ENCODE peak calls at places on chromosomes 5 and 9, in ten cellular contexts. One of them, this sample, is unnamed. For H3K27me3, the result is how much of the 10 kb centered on the place peaks cover.

GRCh38 chr5:174503461-174504265 is 220.7 kb upstream of the MSX2 start:
- DNase-seq in adrenal gland: no peak
- DNase-seq in esophagus squamous epithelium: no peak
- DNase-seq in astrocyte: peak
- DNase-seq in CD8-positive, alpha-beta T cell: no peak
- DNase-seq in mammary epithelial cell: peak
- DNase-seq in hepatocyte: peak
- DNase-seq in HepG2: no peak
- DNase-seq in MM.1S: no peak
- DNase-seq in IMR-90: peak
- DNase-seq in this sample: peak

GRCh38 chr9:88835038-88835466 is 156.2 kb upstream of the S1PR3 start:
- DNase-seq in esophagus squamous epithelium: no peak
- DNase-seq in adrenal gland: no peak
- DNase-seq in IMR-90: peak
- DNase-seq in astrocyte: peak
- DNase-seq in hepatocyte: no peak
- DNase-seq in HepG2: no peak
- DNase-seq in CD8-positive, alpha-beta T cell: no peak
- DNase-seq in MM.1S: peak
- DNase-seq in mammary epithelial cell: peak
- DNase-seq in this sample: no peak

GRCh38 chr9:125970340-125970739 is 223.2 kb downstream of the PBX3 start:
- DNase-seq in mammary epithelial cell: peak
- DNase-seq in hepatocyte: no peak
- DNase-seq in MM.1S: no peak
- DNase-seq in IMR-90: no peak
- DNase-seq in astrocyte: no peak
- DNase-seq in HepG2: no peak
- DNase-seq in adrenal gland: no peak
- DNase-seq in CD8-positive, alpha-beta T cell: no peak
- DNase-seq in esophagus squamous epithelium: no peak
- DNase-seq in this sample: no peak

GRCh38 chr9:72038890-72039410 is 21.5 kb downstream of the C9orf57 start:
- DNase-seq in astrocyte: peak
- DNase-seq in CD8-positive, alpha-beta T cell: peak
- DNase-seq in esophagus squamous epithelium: no peak
- DNase-seq in IMR-90: peak
- DNase-seq in mammary epithelial cell: peak
- DNase-seq in adrenal gland: peak
- DNase-seq in HepG2: peak
- DNase-seq in MM.1S: peak
- DNase-seq in hepatocyte: peak
- DNase-seq in this sample: no peak

GRCh38 chr9:135247174-135247930 is 159.9 kb downstream of the OLFM1 start:
- DNase-seq in CD8-positive, alpha-beta T cell: no peak
- DNase-seq in astrocyte: no peak
- DNase-seq in HepG2: no peak
- DNase-seq in esophagus squamous epithelium: no peak
- DNase-seq in mammary epithelial cell: no peak
- DNase-seq in IMR-90: no peak
- DNase-seq in adrenal gland: no peak
- DNase-seq in hepatocyte: no peak
- DNase-seq in MM.1S: no peak
- DNase-seq in this sample: no peak

GRCh38 chr5:159971038-159971437 is 37.9 kb upstream of the TTC1 start:
- DNase-seq in hepatocyte: no peak
- DNase-seq in MM.1S: no peak
- DNase-seq in IMR-90: peak
- DNase-seq in astrocyte: peak
- DNase-seq in CD8-positive, alpha-beta T cell: no peak
- DNase-seq in HepG2: no peak
- DNase-seq in esophagus squamous epithelium: no peak
- DNase-seq in adrenal gland: no peak
- DNase-seq in mammary epithelial cell: no peak
- DNase-seq in this sample: peak

GRCh38 chr9:111356567-111357244 is 26.7 kb upstream of the OR2K2 start:
- DNase-seq in CD8-positive, alpha-beta T cell: no peak
- DNase-seq in hepatocyte: peak
- DNase-seq in HepG2: no peak
- DNase-seq in astrocyte: peak
- DNase-seq in mammary epithelial cell: peak
- DNase-seq in esophagus squamous epithelium: no peak
- DNase-seq in adrenal gland: peak
- DNase-seq in IMR-90: peak
- DNase-seq in MM.1S: no peak
- DNase-seq in this sample: peak

GRCh38 chr9:124222918-124223720 is 34.6 kb upstream of the NEK6 start:
- DNase-seq in astrocyte: no peak
- DNase-seq in adrenal gland: peak
- DNase-seq in IMR-90: peak
- DNase-seq in esophagus squamous epithelium: no peak
- DNase-seq in mammary epithelial cell: no peak
- DNase-seq in MM.1S: no peak
- DNase-seq in hepatocyte: peak
- DNase-seq in CD8-positive, alpha-beta T cell: no peak
- DNase-seq in HepG2: peak
- DNase-seq in this sample: no peak

GRCh38 chr9:16526380-16526779 is 344.1 kb downstream of the BNC2 start:
- DNase-seq in astrocyte: peak
- DNase-seq in adrenal gland: no peak
- DNase-seq in mammary epithelial cell: peak
- DNase-seq in HepG2: no peak
- DNase-seq in CD8-positive, alpha-beta T cell: no peak
- DNase-seq in esophagus squamous epithelium: no peak
- DNase-seq in MM.1S: no peak
- DNase-seq in hepatocyte: no peak
- DNase-seq in IMR-90: peak
- DNase-seq in this sample: no peak

GRCh38 chr5:157721159-157721558 is 10.1 kb upstream of the THG1L start:
- DNase-seq in hepatocyte: peak
- DNase-seq in esophagus squamous epithelium: no peak
- DNase-seq in HepG2: no peak
- DNase-seq in CD8-positive, alpha-beta T cell: no peak
- DNase-seq in MM.1S: no peak
- DNase-seq in adrenal gland: no peak
- DNase-seq in astrocyte: no peak
- DNase-seq in mammary epithelial cell: no peak
- DNase-seq in IMR-90: no peak
- DNase-seq in this sample: no peak

GRCh38 chr5:178429541-178430186 is 160.5 kb downstream of the COL23A1 start:
- DNase-seq in MM.1S: no peak
- DNase-seq in adrenal gland: peak
- DNase-seq in esophagus squamous epithelium: no peak
- DNase-seq in IMR-90: no peak
- DNase-seq in CD8-positive, alpha-beta T cell: no peak
- DNase-seq in astrocyte: no peak
- DNase-seq in HepG2: no peak
- DNase-seq in hepatocyte: no peak
- DNase-seq in mammary epithelial cell: no peak
- DNase-seq in this sample: no peak

GRCh38 chr5:107469485-107469884 is 201.3 kb downstream of the EFNA5 start:
- DNase-seq in esophagus squamous epithelium: no peak
- DNase-seq in MM.1S: no peak
- DNase-seq in IMR-90: peak
- DNase-seq in HepG2: no peak
- DNase-seq in adrenal gland: no peak
- DNase-seq in astrocyte: peak
- DNase-seq in hepatocyte: no peak
- DNase-seq in CD8-positive, alpha-beta T cell: no peak
- DNase-seq in mammary epithelial cell: peak
- DNase-seq in this sample: peak

GRCh38 chr5:100609594-100609993 is 74.4 kb downstream of the FAM174A start:
- DNase-seq in CD8-positive, alpha-beta T cell: no peak
- DNase-seq in IMR-90: no peak
- DNase-seq in adrenal gland: no peak
- DNase-seq in esophagus squamous epithelium: no peak
- DNase-seq in mammary epithelial cell: no peak
- DNase-seq in HepG2: no peak
- DNase-seq in hepatocyte: no peak
- DNase-seq in MM.1S: no peak
- DNase-seq in astrocyte: no peak
- DNase-seq in this sample: no peak

GRCh38 chr5:36861820-36862219 is 14.7 kb upstream of the NIPBL start:
- DNase-seq in HepG2: no peak
- DNase-seq in IMR-90: peak
- DNase-seq in MM.1S: no peak
- DNase-seq in adrenal gland: no peak
- DNase-seq in esophagus squamous epithelium: no peak
- DNase-seq in astrocyte: no peak
- DNase-seq in CD8-positive, alpha-beta T cell: no peak
- DNase-seq in hepatocyte: no peak
- DNase-seq in mammary epithelial cell: no peak
- DNase-seq in this sample: no peak

GRCh38 chr9:137454506-137455360 is 4.4 kb downstream of the NSMF start:
- DNase-seq in HepG2: peak
- DNase-seq in hepatocyte: peak
- DNase-seq in mammary epithelial cell: no peak
- DNase-seq in CD8-positive, alpha-beta T cell: no peak
- DNase-seq in adrenal gland: peak
- DNase-seq in IMR-90: no peak
- DNase-seq in astrocyte: peak
- DNase-seq in esophagus squamous epithelium: no peak
- DNase-seq in MM.1S: no peak
- DNase-seq in this sample: no peak

GRCh38 chr9:97577051-97577450 is 56.1 kb downstream of the TSTD2 start:
- DNase-seq in MM.1S: no peak
- DNase-seq in hepatocyte: no peak
- DNase-seq in esophagus squamous epithelium: no peak
- DNase-seq in IMR-90: no peak
- DNase-seq in CD8-positive, alpha-beta T cell: no peak
- DNase-seq in mammary epithelial cell: no peak
- DNase-seq in adrenal gland: peak
- DNase-seq in HepG2: no peak
- DNase-seq in astrocyte: no peak
- DNase-seq in this sample: no peak

GRCh38 chr9:136645903-136646754 is 16.6 kb upstream of the EGFL7 start:
- DNase-seq in hepatocyte: peak
- DNase-seq in astrocyte: no peak
- DNase-seq in CD8-positive, alpha-beta T cell: no peak
- DNase-seq in adrenal gland: no peak
- DNase-seq in IMR-90: no peak
- DNase-seq in esophagus squamous epithelium: no peak
- DNase-seq in HepG2: peak
- DNase-seq in mammary epithelial cell: no peak
- DNase-seq in MM.1S: no peak
- DNase-seq in this sample: no peak

GRCh38 chr5:104754311-104754995 is 1191.9 kb upstream of the NUDT12 start:
- DNase-seq in astrocyte: no peak
- DNase-seq in CD8-positive, alpha-beta T cell: no peak
- DNase-seq in adrenal gland: no peak
- DNase-seq in esophagus squamous epithelium: no peak
- DNase-seq in mammary epithelial cell: no peak
- DNase-seq in IMR-90: no peak
- DNase-seq in hepatocyte: no peak
- DNase-seq in MM.1S: no peak
- DNase-seq in HepG2: no peak
- DNase-seq in this sample: no peak

GRCh38 chr5:54013556-54014157 is 296.7 kb downstream of the ARL15 start:
- DNase-seq in HepG2: no peak
- DNase-seq in IMR-90: peak
- DNase-seq in adrenal gland: peak
- DNase-seq in mammary epithelial cell: peak
- DNase-seq in astrocyte: peak
- DNase-seq in MM.1S: no peak
- DNase-seq in esophagus squamous epithelium: no peak
- DNase-seq in CD8-positive, alpha-beta T cell: no peak
- DNase-seq in hepatocyte: peak
- DNase-seq in this sample: peak

GRCh38 chr5:80959138-80959537 is 1.0 kb upstream of the RASGRF2 start:
- DNase-seq in HepG2: no peak
- DNase-seq in adrenal gland: no peak
- DNase-seq in IMR-90: no peak
- DNase-seq in CD8-positive, alpha-beta T cell: no peak
- DNase-seq in astrocyte: no peak
- DNase-seq in MM.1S: no peak
- DNase-seq in esophagus squamous epithelium: no peak
- DNase-seq in mammary epithelial cell: no peak
- DNase-seq in hepatocyte: no peak
- DNase-seq in this sample: no peak

GRCh38 chr5:126777257-126777973 is 479 bp downstream of the LMNB1 start:
- DNase-seq in CD8-positive, alpha-beta T cell: peak
- DNase-seq in esophagus squamous epithelium: no peak
- DNase-seq in MM.1S: peak
- DNase-seq in hepatocyte: peak
- DNase-seq in IMR-90: peak
- DNase-seq in HepG2: peak
- DNase-seq in adrenal gland: peak
- DNase-seq in mammary epithelial cell: peak
- DNase-seq in astrocyte: peak
- DNase-seq in this sample: no peak

GRCh38 chr5:135657536-135658307 is 78.9 kb upstream of the CXCL14 start:
- DNase-seq in CD8-positive, alpha-beta T cell: no peak
- DNase-seq in adrenal gland: no peak
- DNase-seq in MM.1S: no peak
- DNase-seq in astrocyte: no peak
- DNase-seq in IMR-90: no peak
- DNase-seq in hepatocyte: no peak
- DNase-seq in esophagus squamous epithelium: no peak
- DNase-seq in HepG2: no peak
- DNase-seq in mammary epithelial cell: no peak
- DNase-seq in this sample: no peak
- H3K27me3 ChIP-seq in CD8-positive, alpha-beta T cell: under half
- H3K27me3 ChIP-seq in adrenal gland: under half
- H3K27me3 ChIP-seq in MM.1S: under half
- H3K27me3 ChIP-seq in astrocyte: under half
- H3K27me3 ChIP-seq in IMR-90: under half
- H3K27me3 ChIP-seq in hepatocyte: under half
- H3K27me3 ChIP-seq in esophagus squamous epithelium: under half
- H3K27me3 ChIP-seq in HepG2: under half
- H3K27me3 ChIP-seq in mammary epithelial cell: under half
- H3K27me3 ChIP-seq in this sample: under half

GRCh38 chr5:55511010-55511409 is 23.8 kb downstream of the PLPP1 start:
- DNase-seq in mammary epithelial cell: no peak
- DNase-seq in HepG2: no peak
- DNase-seq in astrocyte: no peak
- DNase-seq in MM.1S: no peak
- DNase-seq in adrenal gland: no peak
- DNase-seq in IMR-90: no peak
- DNase-seq in hepatocyte: no peak
- DNase-seq in esophagus squamous epithelium: no peak
- DNase-seq in CD8-positive, alpha-beta T cell: no peak
- DNase-seq in this sample: no peak
- H3K4me3 ChIP-seq in mammary epithelial cell: no peak
- H3K4me3 ChIP-seq in HepG2: no peak
- H3K4me3 ChIP-seq in astrocyte: no peak
- H3K4me3 ChIP-seq in MM.1S: no peak
- H3K4me3 ChIP-seq in adrenal gland: no peak
- H3K4me3 ChIP-seq in IMR-90: no peak
- H3K4me3 ChIP-seq in hepatocyte: no peak
- H3K4me3 ChIP-seq in esophagus squamous epithelium: no peak
- H3K4me3 ChIP-seq in CD8-positive, alpha-beta T cell: no peak
- H3K4me3 ChIP-seq in this sample: no peak

GRCh38 chr9:74577956-74578355 is 80.8 kb downstream of the RORB start:
- DNase-seq in esophagus squamous epithelium: no peak
- DNase-seq in adrenal gland: no peak
- DNase-seq in HepG2: peak
- DNase-seq in CD8-positive, alpha-beta T cell: no peak
- DNase-seq in astrocyte: no peak
- DNase-seq in mammary epithelial cell: no peak
- DNase-seq in IMR-90: peak
- DNase-seq in MM.1S: peak
- DNase-seq in hepatocyte: peak
- DNase-seq in this sample: no peak
- TF ChIP-seq CTCF in esophagus squamous epithelium: no peak
- TF ChIP-seq CTCF in adrenal gland: peak
- TF ChIP-seq CTCF in HepG2: peak
- TF ChIP-seq CTCF in CD8-positive, alpha-beta T cell: no peak
- TF ChIP-seq CTCF in astrocyte: peak
- TF ChIP-seq CTCF in mammary epithelial cell: peak
- TF ChIP-seq CTCF in IMR-90: peak
- TF ChIP-seq CTCF in MM.1S: peak
- TF ChIP-seq CTCF in hepatocyte: peak
- TF ChIP-seq CTCF in this sample: peak

GRCh38 chr9:129481824-129482511 is 138.9 kb downstream of the C9orf50 start:
- DNase-seq in mammary epithelial cell: no peak
- DNase-seq in MM.1S: no peak
- DNase-seq in IMR-90: no peak
- DNase-seq in esophagus squamous epithelium: no peak
- DNase-seq in CD8-positive, alpha-beta T cell: no peak
- DNase-seq in HepG2: no peak
- DNase-seq in astrocyte: no peak
- DNase-seq in hepatocyte: peak
- DNase-seq in adrenal gland: peak
- DNase-seq in this sample: no peak
- H3K27me3 ChIP-seq in mammary epithelial cell: under half
- H3K27me3 ChIP-seq in MM.1S: under half
- H3K27me3 ChIP-seq in IMR-90: under half
- H3K27me3 ChIP-seq in esophagus squamous epithelium: under half
- H3K27me3 ChIP-seq in CD8-positive, alpha-beta T cell: under half
- H3K27me3 ChIP-seq in HepG2: under half
- H3K27me3 ChIP-seq in astrocyte: under half
- H3K27me3 ChIP-seq in hepatocyte: under half
- H3K27me3 ChIP-seq in adrenal gland: under half
- H3K27me3 ChIP-seq in this sample: under half